ENCODE peak calls at places on chromosomes 7 and 10, in four cellular contexts. F is epithelial cell of esophagus; G is CD4-positive, CD25-positive, alpha-beta regulatory T cell; P is neuronal stem cell. B is an unnamed sample.

GRCh38 chr10:90621577-90621976 is 236.3 kb downstream of the HTR7 start:
- DNase-seq in F (peak), G (no peak), P (peak), B (no peak)

GRCh38 chr10:133071801-133072595 is 15.7 kb upstream of the ADGRA1 start:
- DNase-seq in F (no peak), G (no peak), P (no peak), B (no peak)

GRCh38 chr10:117005454-117006055 is 568 bp upstream of the SHTN1 start:
- DNase-seq in F (no peak), G (no peak), P (peak), B (no peak)

GRCh38 chr10:88783734-88784133 is 18.8 kb upstream of the LIPM start:
- DNase-seq in F (no peak), G (no peak), P (no peak), B (no peak)

GRCh38 chr7:146486519-146486918 is 369.9 kb downstream of the CNTNAP2 start:
- DNase-seq in F (no peak), G (no peak), P (no peak), B (no peak)

GRCh38 chr10:62264702-62265436 is 3.8 kb downstream of the RTKN2 start:
- DNase-seq in F (peak), G (no peak), P (peak), B (no peak)

GRCh38 chr7:70035509-70035908 is 437.2 kb downstream of the AUTS2 start:
- DNase-seq in F (no peak), G (no peak), P (no peak), B (no peak)

GRCh38 chr7:94039368-94040065 is 35.4 kb upstream of the BET1 start:
- DNase-seq in F (no peak), G (no peak), P (no peak), B (no peak)

GRCh38 chr7:27161721-27162547 is 3.4 kb downstream of the HOXA9 start:
- DNase-seq in F (no peak), G (no peak), P (no peak), B (no peak)
- H3K4me3 ChIP-seq in F (no peak), G (no peak), P (no peak), B (peak)

GRCh38 chr10:30531751-30532530 is 97.6 kb downstream of the LYZL2 start:
- DNase-seq in F (peak), G (no peak), P (no peak), B (no peak)

GRCh38 chr10:30527623-30528426 is 93.8 kb downstream of the MAP3K8 start:
- DNase-seq in F (no peak), G (no peak), P (no peak), B (no peak)

GRCh38 chr10:30529373-30529998 is 95.5 kb downstream of the MAP3K8 start:
- DNase-seq in F (no peak), G (peak), P (no peak), B (peak)

DNA sequence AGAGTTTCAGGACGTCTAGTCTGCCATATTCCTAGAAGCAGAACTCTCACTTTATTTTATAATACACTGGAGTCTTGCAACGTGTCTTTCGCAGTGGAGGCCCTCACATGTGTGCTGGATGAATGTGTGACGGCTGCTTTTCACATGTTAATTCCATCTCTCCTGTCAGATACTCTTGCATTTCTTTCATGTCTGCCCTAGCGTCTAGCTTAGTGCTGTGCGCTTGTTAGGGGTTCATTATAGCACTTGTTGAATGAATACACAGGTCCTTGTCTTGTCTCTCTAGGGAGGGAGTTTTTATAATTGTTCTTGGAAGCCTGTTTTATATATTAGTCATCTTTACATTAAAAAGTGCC is 94.4 kb downstream of the MAP3K8 start:
- DNase-seq in F (no peak), G (no peak), P (no peak), B (no peak)
- H3K4me3 ChIP-seq in F (no peak), G (no peak), P (no peak), B (no peak)

DNA sequence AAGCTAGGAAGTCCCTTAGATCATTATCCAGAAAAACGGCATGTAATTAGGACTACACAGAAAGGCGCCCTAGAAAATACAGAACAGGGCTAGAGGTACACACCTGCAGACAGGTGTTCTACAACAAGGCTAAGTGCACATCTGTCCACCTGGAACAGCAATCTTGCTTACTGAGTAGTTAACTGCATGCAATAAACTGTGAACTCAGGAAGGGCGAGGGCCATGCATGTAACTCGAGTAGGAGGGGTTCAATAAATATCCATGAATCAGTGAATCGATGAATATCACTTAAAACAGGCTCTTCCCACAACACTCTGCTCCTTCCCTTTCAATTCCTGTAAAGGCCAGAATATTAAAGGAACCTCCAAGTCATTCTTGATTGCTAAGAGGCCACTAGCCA is 22.0 kb downstream of the FAM171A1 start:
- DNase-seq in F (no peak), G (no peak), P (no peak), B (no peak)
- H3K4me3 ChIP-seq in F (no peak), G (no peak), P (no peak), B (no peak)

DNA sequence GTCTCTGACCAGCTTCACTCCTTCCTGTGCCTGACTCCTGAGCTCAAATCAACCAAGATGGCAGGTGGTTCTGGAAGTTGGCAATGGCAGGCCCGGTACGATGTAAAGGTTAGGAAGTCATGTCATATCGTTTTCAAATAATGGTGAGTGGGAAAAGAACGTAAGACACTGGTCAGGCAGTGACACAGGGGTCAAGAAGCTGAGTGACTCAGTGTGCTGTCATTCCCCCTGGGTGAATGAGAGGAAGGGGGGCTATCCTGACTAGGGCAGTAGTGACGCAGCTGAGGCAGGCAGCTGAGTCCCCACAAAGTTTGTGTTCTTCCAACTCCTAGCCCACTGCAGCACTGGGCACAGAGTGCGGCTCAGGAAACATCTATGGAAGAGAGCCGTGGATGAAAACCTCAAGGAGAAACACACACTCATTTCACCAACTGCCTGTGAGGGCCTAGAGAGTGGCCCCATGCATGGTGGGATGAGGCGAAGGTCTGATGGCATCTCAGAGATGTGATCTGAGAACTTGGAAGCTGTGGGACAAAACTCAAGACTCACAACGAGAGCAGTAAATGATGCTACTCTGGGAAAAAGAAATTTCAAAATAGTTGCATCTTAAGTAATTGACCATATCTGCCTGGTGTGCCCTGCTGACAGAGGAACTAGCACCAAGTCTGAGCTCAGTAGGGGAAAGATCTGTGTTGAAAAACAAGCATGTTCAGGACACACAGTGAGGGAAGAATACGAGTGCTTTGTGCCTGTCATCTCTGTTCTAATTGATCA is 23.2 kb downstream of the CREB3L2 start:
- DNase-seq in F (peak), G (no peak), P (no peak), B (peak)
- H3K4me3 ChIP-seq in F (no peak), G (no peak), P (no peak), B (no peak)

B was measured in MG63.